ENCODE peak calls at places on chromosomes 16 and 17, in five cellular contexts. S is H1, U is GM12878, J is HepG2, R is K562. I is an unnamed sample.

GRCh38 chr17:71757156-71757555 is 363.7 kb upstream of the SOX9 start:
- DNase-seq in U (no peak), S (no peak), J (no peak), R (no peak), I (no peak)

GRCh38 chr16:87723224-87723619 is 42.6 kb downstream of the KLHDC4 start:
- DNase-seq in U (peak; percentile 58), R (peak; percentile 64), S (no peak), J (no peak), I (no peak)

GRCh38 chr16:50856991-50857390 is 115.1 kb downstream of the CYLD start:
- DNase-seq in U (no peak), R (no peak), J (no peak), S (no peak), I (no peak)

GRCh38 chr16:67312450-67313118 is 14.0 kb downstream of the KCTD19 start:
- DNase-seq in S (no peak), J (no peak), R (no peak), U (no peak), I (no peak)

GRCh38 chr17:50564916-50565315 is 4.4 kb downstream of the CACNA1G start:
- DNase-seq in U (no peak), S (no peak), R (no peak), J (no peak), I (no peak)

GRCh38 chr16:89512453-89512852 is 4.2 kb downstream of the SPG7 start:
- DNase-seq in R (no peak), J (no peak), U (no peak), S (no peak), I (no peak)

GRCh38 chr17:45946841-45947256 is 52.2 kb upstream of the STH start:
- DNase-seq in U (no peak), S (no peak), J (no peak), R (no peak), I (no peak)

GRCh38 chr17:75174996-75175395 is 7.8 kb downstream of the SUMO2 start:
- DNase-seq in U (no peak), S (no peak), J (no peak), R (no peak), I (no peak)

GRCh38 chr16:8877894-8878522 is 4.1 kb upstream of the LITAFD start:
- DNase-seq in J (no peak), S (no peak), R (no peak), U (no peak), I (no peak)

GRCh38 chr16:35598696-35599332 is 2139.4 kb downstream of the TP53TG3F start:
- DNase-seq in S (no peak), U (no peak), J (no peak), R (no peak), I (peak; percentile 57)

GRCh38 chr17:45162022-45162687 is 480 bp downstream of the HEXIM2 start:
- DNase-seq in U (no peak), S (no peak), J (no peak), R (no peak), I (no peak)

GRCh38 chr17:10062757-10063385 is 135.5 kb downstream of the GAS7 start:
- DNase-seq in S (no peak), R (no peak), J (no peak), U (no peak), I (no peak)

GRCh38 chr16:66740010-66740409 is 11.4 kb downstream of the DYNC1LI2 start:
- DNase-seq in S (no peak), U (no peak), J (peak; percentile 39), R (peak; percentile 56), I (no peak)

GRCh38 chr16:76729525-76729924 is 452.3 kb downstream of the CNTNAP4 start:
- DNase-seq in U (no peak), S (no peak), R (no peak), J (no peak), I (no peak)

GRCh38 chr17:76820523-76820922 is 47.7 kb upstream of the MGAT5B start:
- DNase-seq in U (no peak), S (no peak), J (no peak), R (no peak), I (no peak)

GRCh38 chr17:17091276-17091675 is 49.0 kb downstream of the MPRIP start:
- DNase-seq in U (no peak), R (no peak), S (no peak), J (no peak), I (no peak)

GRCh38 chr16:66382171-66382965 is 15.9 kb downstream of the CDH5 start:
- DNase-seq in R (no peak), U (no peak), S (peak; percentile 53), J (no peak), I (no peak)

GRCh38 chr16:87321336-87322107 is 4.3 kb upstream of the C16orf95 start:
- DNase-seq in J (no peak), R (no peak), U (no peak), S (no peak), I (no peak)

GRCh38 chr17:56441331-56441730 is 152.2 kb upstream of the NOG start:
- DNase-seq in S (no peak), R (no peak), J (no peak), U (no peak), I (no peak)

GRCh38 chr16:49458656-49459445 is 85.2 kb downstream of the C16orf78 start:
- DNase-seq in S (no peak), J (no peak), R (no peak), U (no peak), I (no peak)

GRCh38 chr17:21275047-21275578 is 9.4 kb upstream of the MAP2K3 start:
- DNase-seq in U (no peak), J (no peak), S (no peak), R (no peak), I (no peak)

GRCh38 chr16:49473773-49474172 is 100.2 kb downstream of the C16orf78 start:
- DNase-seq in R (no peak), S (no peak), U (no peak), J (no peak), I (no peak)

GRCh38 chr17:75547091-75547490 is 21.6 kb downstream of the LLGL2 start:
- DNase-seq in J (no peak), R (no peak), U (no peak), S (no peak), I (no peak)

GRCh38 chr17:8997994-8998628 is 23.2 kb upstream of the NTN1 start:
- DNase-seq in U (peak; percentile 40), S (no peak), J (peak; percentile 41), R (peak; percentile 68), I (peak; percentile 51)

GRCh38 chr17:47694818-47695663 is 1.1 kb downstream of the TBKBP1 start:
- DNase-seq in S (no peak), R (peak; percentile 68), J (no peak), U (no peak), I (no peak)

GRCh38 chr17:28405632-28406477 is at the start of gene SLC46A1:
- DNase-seq in R (peak; percentile 92), S (no peak), J (peak; percentile 28), U (no peak), I (no peak)

GRCh38 chr16:89534147-89534788 is 26.1 kb downstream of the SPG7 start:
- DNase-seq in J (no peak), R (no peak), S (no peak), U (no peak), I (no peak)

GRCh38 chr17:76550712-76551615 is 11.1 kb downstream of the PRCD start:
- DNase-seq in U (no peak), R (no peak), J (peak; percentile 87), S (no peak), I (no peak)

GRCh38 chr16:23254338-23254737 is 47.8 kb upstream of the SCNN1B start:
- DNase-seq in J (no peak), U (no peak), S (no peak), R (peak; percentile 13), I (no peak)

GRCh38 chr17:70773210-70773609 is 603.9 kb downstream of the KCNJ2 start:
- DNase-seq in U (no peak), J (no peak), R (no peak), S (no peak), I (no peak)

GRCh38 chr16:57761301-57761700 is 25.7 kb downstream of the KATNB1 start:
- DNase-seq in R (no peak), J (no peak), S (no peak), U (no peak), I (no peak)

GRCh38 chr16:57620316-57621231 is 7.9 kb upstream of the ADGRG1 start:
- DNase-seq in S (no peak), J (no peak), R (no peak), U (no peak), I (no peak)

GRCh38 chr17:5868916-5869475 is 201.2 kb upstream of the WSCD1 start:
- DNase-seq in R (no peak), J (no peak), S (no peak), U (no peak), I (no peak)
- TF ChIP-seq CEBPB in R (no peak), J (no peak), S (no peak), U (no peak), I (no peak)

GRCh38 chr17:53823341-53824050 is 769 bp downstream of the KIF2B start:
- DNase-seq in R (no peak), J (no peak), U (no peak), S (no peak), I (no peak)

GRCh38 chr17:53822764-53823163 is at the start of gene KIF2B:
- DNase-seq in R (no peak), S (no peak), J (no peak), U (no peak), I (no peak)

GRCh38 chr17:53818894-53819293 is 3.8 kb upstream of the KIF2B start:
- DNase-seq in S (no peak), U (no peak), J (no peak), R (no peak), I (no peak)

DNA sequence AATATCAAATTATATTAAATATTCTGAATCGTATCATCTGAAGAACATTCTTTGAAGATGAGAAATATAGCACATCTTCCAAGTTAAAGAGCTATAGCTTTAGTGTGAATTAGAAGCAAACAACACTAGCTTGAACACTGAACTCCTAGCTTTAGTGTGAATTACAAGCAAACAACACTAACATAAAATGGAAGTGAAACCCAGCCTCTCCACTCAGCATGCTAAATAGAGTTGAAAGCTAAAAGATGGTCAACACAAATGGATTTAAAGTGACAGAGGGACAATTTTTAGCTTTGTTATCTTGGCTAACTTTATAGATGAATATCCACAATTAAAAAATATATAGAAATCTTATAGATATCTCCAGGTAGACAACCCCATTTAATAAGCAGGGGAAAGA is 4.5 kb upstream of the KIF2B start:
- DNase-seq in J (no peak), U (no peak), R (no peak), S (no peak), I (no peak)
- TF ChIP-seq SIN3A in J (no peak), U (no peak), R (no peak), S (no peak), I (no peak)

GRCh38 chr17:61904094-61904710 is 23.6 kb downstream of the INTS2 start:
- DNase-seq in S (no peak), J (no peak), U (peak; percentile 25), R (no peak), I (no peak)
- TF ChIP-seq ATF3 in S (no peak), J (no peak), U (no peak), R (no peak), I (no peak)

DNA sequence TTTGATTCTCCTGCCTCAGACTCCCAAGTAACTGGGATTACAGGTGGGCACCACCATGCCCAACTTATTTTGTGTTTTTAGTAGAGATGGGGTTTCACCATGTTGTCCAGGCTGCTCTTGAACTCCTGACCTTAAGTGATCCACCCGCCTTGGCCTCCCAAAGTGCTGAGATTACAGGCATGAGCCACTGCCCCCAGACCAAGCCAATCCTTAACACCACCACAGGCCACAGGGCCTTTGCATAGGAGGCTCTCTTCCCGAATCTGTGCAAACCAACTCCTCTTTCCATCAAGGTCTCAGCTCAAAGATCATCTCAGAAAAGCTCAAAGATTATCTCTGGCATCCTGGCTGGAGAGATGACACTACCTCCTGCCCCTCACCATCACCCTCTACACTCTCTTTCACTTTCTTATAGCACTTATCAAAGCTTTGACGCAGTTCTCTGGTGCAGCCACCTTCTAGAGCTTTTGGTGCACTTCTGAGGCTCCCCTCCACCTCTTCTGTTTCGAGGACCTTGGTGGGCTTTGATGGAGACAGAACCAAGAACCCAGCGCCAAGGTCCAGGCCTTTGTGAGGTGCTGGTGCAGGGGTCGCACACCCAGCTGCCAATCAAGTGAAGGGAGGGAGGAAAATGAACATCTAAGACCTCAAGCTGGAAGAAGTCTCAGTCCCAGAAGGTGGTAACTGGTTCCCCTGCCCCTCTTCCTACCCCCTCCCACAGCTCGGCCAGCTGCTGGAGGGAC is 23.2 kb upstream of the PHB1 start:
- DNase-seq in J (no peak), U (no peak), S (no peak), R (no peak), I (no peak)
- TF ChIP-seq CEBPB in J (no peak), U (no peak), S (no peak), R (no peak), I (no peak)